ENCODE peak calls at places on chromosomes 4 and X, in six cellular contexts. One of them, this sample, is unnamed.

GRCh38 chr4:109005523-109005922 is 242.7 kb upstream of the ETNPPL start:
- DNase-seq in uterus: no peak
- DNase-seq in mucosa of descending colon: no peak
- DNase-seq in LoVo: no peak
- DNase-seq in nucleus accumbens: no peak
- DNase-seq in heart right ventricle: no peak
- DNase-seq in this sample: no peak

GRCh38 chrX:43560247-43560946 is 95.7 kb upstream of the MAOA start:
- DNase-seq in uterus: no peak
- DNase-seq in mucosa of descending colon: no peak
- DNase-seq in LoVo: peak
- DNase-seq in nucleus accumbens: no peak
- DNase-seq in heart right ventricle: no peak
- DNase-seq in this sample: no peak

GRCh38 chr4:31334086-31334910 is 614.1 kb downstream of the PCDH7 start:
- DNase-seq in uterus: no peak
- DNase-seq in mucosa of descending colon: no peak
- DNase-seq in LoVo: no peak
- DNase-seq in nucleus accumbens: no peak
- DNase-seq in heart right ventricle: no peak
- DNase-seq in this sample: no peak

GRCh38 chr4:89303177-89303576 is 4.4 kb downstream of the GPRIN3 start:
- DNase-seq in uterus: no peak
- DNase-seq in mucosa of descending colon: peak
- DNase-seq in LoVo: no peak
- DNase-seq in nucleus accumbens: no peak
- DNase-seq in heart right ventricle: peak
- DNase-seq in this sample: no peak

GRCh38 chr4:52751349-52751911 is at the start of gene ERVMER34-1:
- DNase-seq in uterus: peak
- DNase-seq in mucosa of descending colon: peak
- DNase-seq in LoVo: no peak
- DNase-seq in nucleus accumbens: peak
- DNase-seq in heart right ventricle: peak
- DNase-seq in this sample: peak

GRCh38 chr4:82705881-82706280 is 92.7 kb downstream of the SCD5 start:
- DNase-seq in uterus: no peak
- DNase-seq in mucosa of descending colon: no peak
- DNase-seq in LoVo: no peak
- DNase-seq in nucleus accumbens: no peak
- DNase-seq in heart right ventricle: no peak
- DNase-seq in this sample: no peak

GRCh38 chr4:152090543-152090942 is 329.7 kb upstream of the GATB start:
- DNase-seq in uterus: no peak
- DNase-seq in mucosa of descending colon: no peak
- DNase-seq in LoVo: no peak
- DNase-seq in nucleus accumbens: no peak
- DNase-seq in heart right ventricle: peak
- DNase-seq in this sample: no peak

GRCh38 chr4:80307183-80307735 is 28.3 kb upstream of the CFAP299 start:
- DNase-seq in uterus: no peak
- DNase-seq in mucosa of descending colon: no peak
- DNase-seq in LoVo: no peak
- DNase-seq in nucleus accumbens: no peak
- DNase-seq in heart right ventricle: no peak
- DNase-seq in this sample: no peak

GRCh38 chr4:18291313-18291712 is 269.8 kb upstream of the LCORL start:
- DNase-seq in uterus: no peak
- DNase-seq in mucosa of descending colon: no peak
- DNase-seq in LoVo: no peak
- DNase-seq in nucleus accumbens: no peak
- DNase-seq in heart right ventricle: no peak
- DNase-seq in this sample: no peak

GRCh38 chrX:107272431-107272921 is 66.1 kb downstream of the DNAAF6 start:
- DNase-seq in uterus: no peak
- DNase-seq in mucosa of descending colon: peak
- DNase-seq in LoVo: no peak
- DNase-seq in nucleus accumbens: no peak
- DNase-seq in heart right ventricle: no peak
- DNase-seq in this sample: no peak

GRCh38 chrX:55004231-55004630 is 4.1 kb downstream of the APEX2 start:
- DNase-seq in uterus: no peak
- DNase-seq in mucosa of descending colon: no peak
- DNase-seq in LoVo: no peak
- DNase-seq in nucleus accumbens: no peak
- DNase-seq in heart right ventricle: no peak
- DNase-seq in this sample: no peak

GRCh38 chrX:40928076-40928475 is 157.2 kb upstream of the USP9X start:
- DNase-seq in uterus: no peak
- DNase-seq in mucosa of descending colon: no peak
- DNase-seq in LoVo: no peak
- DNase-seq in nucleus accumbens: no peak
- DNase-seq in heart right ventricle: no peak
- DNase-seq in this sample: no peak

This sample was measured in tibial artery.